ENCODE peak calls at places on chromosome 12, in seven cellular contexts. N is fibroblast of the aortic adventitia; M is stomach; K is frontal cortex; S is naive thymus-derived CD4-positive, alpha-beta T cell; L is GM12865; J is stimulated activated CD4-positive, alpha-beta T cell treated with anti-CD3 and anti-CD28 coated beads, Interleukin-12 subunit alpha, Interleukin-12 subunit beta, amount 100 ng/mL, for 4 hours. Q is an unnamed sample.

GRCh38 chr12:127809236-127809635 is 457.7 kb upstream of the TMEM132C start:
- DNase-seq in N (peak; percentile 90), S (no peak), L (no peak), K (no peak), M (no peak), J (no peak), Q (no peak)

GRCh38 chr12:27025116-27025515 is 2.8 kb downstream of the MED21 start:
- DNase-seq in J (no peak), N (no peak), M (no peak), L (no peak), K (no peak), S (no peak), Q (no peak)

GRCh38 chr12:95918194-95918993 is 24.0 kb downstream of the CCDC38 start:
- DNase-seq in L (peak; percentile 63), S (peak; percentile 52), K (peak; percentile 25), N (peak; percentile 57), J (peak; percentile 8), M (peak; percentile 30), Q (no peak)

GRCh38 chr12:25822281-25822680 is 136.2 kb upstream of the RASSF8 start:
- DNase-seq in L (no peak), K (no peak), M (no peak), N (no peak), S (no peak), J (no peak), Q (no peak)

GRCh38 chr12:109915171-109916040 is 15.3 kb downstream of the TCHP start:
- DNase-seq in N (no peak), K (no peak), L (no peak), M (no peak), S (no peak), J (no peak), Q (no peak)

GRCh38 chr12:40224439-40225291 is at the start of gene LRRK2:
- DNase-seq in K (peak; percentile 47), M (peak; percentile 65), L (peak; percentile 76), J (peak; percentile 7), N (peak; percentile 76), S (no peak), Q (peak; percentile 90)

GRCh38 chr12:106760184-106760531 is 14.3 kb upstream of the RIC8B start:
- DNase-seq in L (peak; percentile 89), K (no peak), M (no peak), N (no peak), S (peak; percentile 47), J (no peak), Q (no peak)

GRCh38 chr12:123231931-123232330 is 1.0 kb downstream of the MPHOSPH9 start:
- DNase-seq in S (no peak), J (no peak), M (no peak), N (no peak), L (peak; percentile 14), K (no peak), Q (no peak)

GRCh38 chr12:28987538-28988383 is 161.3 kb upstream of the FAR2 start:
- DNase-seq in M (no peak), N (no peak), S (no peak), J (no peak), L (no peak), K (no peak), Q (no peak)